ENCODE peak calls at places on chromosome 20, in six cellular contexts. One of them, this sample, is unnamed.
A peak's percentile ranks its signal among the peaks of the same experiment; 100 is the strongest.

GRCh38 chr20:47058236-47058635 is 163.6 kb downstream of the EYA2 start:
- DNase-seq in K562: no peak
- DNase-seq in stomach: no peak
- DNase-seq in A549: no peak
- DNase-seq in tibial nerve: no peak
- DNase-seq in ovary: no peak
- DNase-seq in this sample: no peak

GRCh38 chr20:12053348-12053747 is 135.7 kb downstream of the BTBD3 start:
- DNase-seq in K562: no peak
- DNase-seq in stomach: no peak
- DNase-seq in A549: no peak
- DNase-seq in tibial nerve: no peak
- DNase-seq in ovary: no peak
- DNase-seq in this sample: no peak

GRCh38 chr20:63055575-63056235 is 48.9 kb upstream of the BHLHE23 start:
- DNase-seq in K562: no peak
- DNase-seq in stomach: no peak
- DNase-seq in A549: no peak
- DNase-seq in tibial nerve: no peak
- DNase-seq in ovary: no peak
- DNase-seq in this sample: peak; percentile 69

GRCh38 chr20:21156266-21156665 is 30.4 kb downstream of the KIZ start:
- DNase-seq in K562: no peak
- DNase-seq in stomach: no peak
- DNase-seq in A549: no peak
- DNase-seq in tibial nerve: no peak
- DNase-seq in ovary: no peak
- DNase-seq in this sample: no peak

GRCh38 chr20:16771204-16771603 is 23.0 kb downstream of the OTOR start:
- DNase-seq in K562: no peak
- DNase-seq in stomach: no peak
- DNase-seq in A549: no peak
- DNase-seq in tibial nerve: no peak
- DNase-seq in ovary: no peak
- DNase-seq in this sample: no peak

GRCh38 chr20:46307139-46307998 is 929 bp downstream of the CDH22 start:
- DNase-seq in K562: peak; percentile 88
- DNase-seq in stomach: peak; percentile 52
- DNase-seq in A549: peak; percentile 87
- DNase-seq in tibial nerve: no peak
- DNase-seq in ovary: no peak
- DNase-seq in this sample: no peak

GRCh38 chr20:19451591-19452295 is 239.3 kb downstream of the SLC24A3 start:
- DNase-seq in K562: no peak
- DNase-seq in stomach: no peak
- DNase-seq in A549: no peak
- DNase-seq in tibial nerve: no peak
- DNase-seq in ovary: no peak
- DNase-seq in this sample: no peak

GRCh38 chr20:50713677-50714101 is 17.7 kb upstream of the PARD6B start:
- DNase-seq in K562: peak; percentile 56
- DNase-seq in stomach: peak; percentile 60
- DNase-seq in A549: no peak
- DNase-seq in tibial nerve: no peak
- DNase-seq in ovary: peak; percentile 51
- DNase-seq in this sample: no peak

GRCh38 chr20:47318596-47319516 is 37.6 kb downstream of the ZMYND8 start:
- DNase-seq in K562: peak; percentile 68
- DNase-seq in stomach: peak; percentile 85
- DNase-seq in A549: peak; percentile 49
- DNase-seq in tibial nerve: peak; percentile 73
- DNase-seq in ovary: peak; percentile 83
- DNase-seq in this sample: peak; percentile 92

GRCh38 chr20:62355527-62356142 is 11.5 kb downstream of the LAMA5 start:
- DNase-seq in K562: no peak
- DNase-seq in stomach: no peak
- DNase-seq in A549: no peak
- DNase-seq in tibial nerve: no peak
- DNase-seq in ovary: no peak
- DNase-seq in this sample: no peak

DNA sequence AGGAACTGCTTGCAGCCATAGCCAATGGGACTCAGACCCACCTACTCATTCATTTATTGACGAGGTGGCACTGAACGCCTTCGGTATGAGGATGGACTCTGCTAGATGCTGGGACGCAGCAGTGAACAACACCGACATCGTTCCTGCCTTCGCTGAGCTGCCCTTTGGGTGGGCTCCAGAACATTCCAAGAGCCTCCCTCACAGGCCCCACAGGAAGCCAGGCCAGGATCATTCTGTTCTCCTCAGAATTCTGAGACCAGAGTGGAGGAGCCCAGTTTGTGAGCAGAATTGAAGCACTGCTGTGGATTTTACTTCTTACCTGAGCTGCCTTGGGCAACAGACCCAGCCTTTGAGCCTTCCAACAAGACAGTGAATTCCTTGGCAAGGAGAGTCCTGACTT is 82.1 kb downstream of the KCNB1 start:
- DNase-seq in K562: no peak
- DNase-seq in stomach: no peak
- DNase-seq in A549: no peak
- DNase-seq in tibial nerve: peak; percentile 56
- DNase-seq in ovary: peak; percentile 58
- DNase-seq in this sample: no peak
- TF ChIP-seq EP300 in K562: no peak
- TF ChIP-seq EP300 in stomach: peak; percentile 41
- TF ChIP-seq EP300 in A549: no peak
- TF ChIP-seq EP300 in tibial nerve: no peak
- TF ChIP-seq EP300 in ovary: no peak
- TF ChIP-seq EP300 in this sample: peak; percentile 50

GRCh38 chr20:29326376-29327070 is 1930.9 kb upstream of the DEFB115 start:
- DNase-seq in K562: no peak
- DNase-seq in stomach: no peak
- DNase-seq in A549: no peak
- DNase-seq in tibial nerve: no peak
- DNase-seq in ovary: no peak
- DNase-seq in this sample: peak; percentile 87
- H3K9me3 ChIP-seq in K562: no peaks in the 10 kb centered on the region
- H3K9me3 ChIP-seq in stomach: peaks cover 13% of the 10 kb centered on the region
- H3K9me3 ChIP-seq in A549: no peaks in the 10 kb centered on the region
- H3K9me3 ChIP-seq in tibial nerve: no peaks in the 10 kb centered on the region
- H3K9me3 ChIP-seq in ovary: no peaks in the 10 kb centered on the region
- H3K9me3 ChIP-seq in this sample: peaks cover 9% of the 10 kb centered on the region

GRCh38 chr20:57748601-57749130 is 38.9 kb upstream of the PMEPA1 start:
- DNase-seq in K562: no peak
- DNase-seq in stomach: peak; percentile 55
- DNase-seq in A549: peak; percentile 96
- DNase-seq in tibial nerve: peak; percentile 65
- DNase-seq in ovary: peak; percentile 55
- DNase-seq in this sample: peak; percentile 80
- TF ChIP-seq EP300 in K562: no peak
- TF ChIP-seq EP300 in stomach: no peak
- TF ChIP-seq EP300 in A549: peak; percentile 85
- TF ChIP-seq EP300 in tibial nerve: no peak
- TF ChIP-seq EP300 in ovary: no peak
- TF ChIP-seq EP300 in this sample: no peak

GRCh38 chr20:55792049-55792448 is 213.3 kb downstream of the CBLN4 start:
- DNase-seq in K562: no peak
- DNase-seq in stomach: no peak
- DNase-seq in A549: no peak
- DNase-seq in tibial nerve: no peak
- DNase-seq in ovary: no peak
- DNase-seq in this sample: no peak
- H3K9me3 ChIP-seq in K562: no peaks in the 10 kb centered on the region
- H3K9me3 ChIP-seq in stomach: no peaks in the 10 kb centered on the region
- H3K9me3 ChIP-seq in A549: no peaks in the 10 kb centered on the region
- H3K9me3 ChIP-seq in tibial nerve: no peaks in the 10 kb centered on the region
- H3K9me3 ChIP-seq in ovary: no peaks in the 10 kb centered on the region
- H3K9me3 ChIP-seq in this sample: no peaks in the 10 kb centered on the region

DNA sequence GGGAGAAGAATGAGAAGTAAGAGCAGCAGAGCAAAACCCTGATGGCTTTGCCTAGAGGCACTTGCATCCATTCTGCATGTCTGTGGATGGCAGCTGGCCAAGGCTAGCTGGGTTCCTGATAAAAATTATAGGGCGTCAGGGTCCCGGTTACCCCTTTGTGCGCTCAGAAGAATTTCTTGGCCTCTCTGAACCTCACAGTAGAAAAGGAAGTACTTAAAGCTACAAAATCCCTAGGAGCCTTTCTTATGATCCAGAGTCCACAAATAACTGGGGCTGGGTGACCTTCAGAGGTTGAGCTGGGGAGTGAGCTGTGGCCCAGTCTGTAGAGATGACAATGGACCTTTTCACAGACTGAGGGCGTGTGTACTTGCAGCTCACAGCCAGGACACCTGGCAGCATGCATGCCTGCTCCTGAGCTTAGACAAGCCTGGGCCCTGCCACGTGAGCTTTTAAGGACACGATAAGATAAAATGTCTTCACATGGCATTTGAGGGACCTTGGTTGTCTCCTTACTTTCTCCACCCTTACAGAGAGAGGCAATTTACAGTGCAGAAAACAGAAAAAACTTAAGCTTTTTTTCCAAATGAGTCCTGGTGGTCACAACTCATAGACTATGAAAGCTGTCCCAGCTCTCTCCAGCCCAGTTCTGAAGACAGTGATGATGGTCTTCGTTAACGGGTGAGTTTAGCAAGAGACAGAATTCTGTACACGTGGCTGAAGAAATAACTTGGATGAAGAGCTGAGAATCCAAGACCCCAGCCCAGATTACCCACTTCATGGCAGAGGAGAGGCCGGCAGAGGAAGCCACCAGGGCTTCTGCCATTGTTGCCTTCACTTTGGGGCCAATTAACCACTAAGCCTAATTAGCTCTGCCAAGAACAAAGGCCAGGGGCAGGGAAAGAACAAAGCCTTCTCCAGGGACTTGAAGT is 50.3 kb downstream of the FOXA2 start:
- DNase-seq in K562: no peak
- DNase-seq in stomach: peak; percentile 56
- DNase-seq in A549: no peak
- DNase-seq in tibial nerve: no peak
- DNase-seq in ovary: no peak
- DNase-seq in this sample: no peak
- TF ChIP-seq EP300 in K562: no peak
- TF ChIP-seq EP300 in stomach: no peak
- TF ChIP-seq EP300 in A549: no peak
- TF ChIP-seq EP300 in tibial nerve: no peak
- TF ChIP-seq EP300 in ovary: no peak
- TF ChIP-seq EP300 in this sample: no peak

GRCh38 chr20:64026-64603 is 23.4 kb upstream of the DEFB125 start:
- DNase-seq in K562: no peak
- DNase-seq in stomach: no peak
- DNase-seq in A549: no peak
- DNase-seq in tibial nerve: no peak
- DNase-seq in ovary: no peak
- DNase-seq in this sample: no peak
- H3K9me3 ChIP-seq in K562: no peaks in the 10 kb centered on the region
- H3K9me3 ChIP-seq in stomach: peaks cover 30% of the 10 kb centered on the region
- H3K9me3 ChIP-seq in A549: peaks cover 26% of the 10 kb centered on the region
- H3K9me3 ChIP-seq in tibial nerve: no peaks in the 10 kb centered on the region
- H3K9me3 ChIP-seq in ovary: peaks cover 10% of the 10 kb centered on the region
- H3K9me3 ChIP-seq in this sample: peaks cover 4% of the 10 kb centered on the region

GRCh38 chr20:3168079-3168828 is 5.1 kb downstream of the LZTS3 start:
- DNase-seq in K562: no peak
- DNase-seq in stomach: peak; percentile 78
- DNase-seq in A549: no peak
- DNase-seq in tibial nerve: no peak
- DNase-seq in ovary: no peak
- DNase-seq in this sample: no peak
- TF ChIP-seq EP300 in K562: no peak
- TF ChIP-seq EP300 in stomach: no peak
- TF ChIP-seq EP300 in A549: no peak
- TF ChIP-seq EP300 in tibial nerve: no peak
- TF ChIP-seq EP300 in ovary: no peak
- TF ChIP-seq EP300 in this sample: no peak

DNA sequence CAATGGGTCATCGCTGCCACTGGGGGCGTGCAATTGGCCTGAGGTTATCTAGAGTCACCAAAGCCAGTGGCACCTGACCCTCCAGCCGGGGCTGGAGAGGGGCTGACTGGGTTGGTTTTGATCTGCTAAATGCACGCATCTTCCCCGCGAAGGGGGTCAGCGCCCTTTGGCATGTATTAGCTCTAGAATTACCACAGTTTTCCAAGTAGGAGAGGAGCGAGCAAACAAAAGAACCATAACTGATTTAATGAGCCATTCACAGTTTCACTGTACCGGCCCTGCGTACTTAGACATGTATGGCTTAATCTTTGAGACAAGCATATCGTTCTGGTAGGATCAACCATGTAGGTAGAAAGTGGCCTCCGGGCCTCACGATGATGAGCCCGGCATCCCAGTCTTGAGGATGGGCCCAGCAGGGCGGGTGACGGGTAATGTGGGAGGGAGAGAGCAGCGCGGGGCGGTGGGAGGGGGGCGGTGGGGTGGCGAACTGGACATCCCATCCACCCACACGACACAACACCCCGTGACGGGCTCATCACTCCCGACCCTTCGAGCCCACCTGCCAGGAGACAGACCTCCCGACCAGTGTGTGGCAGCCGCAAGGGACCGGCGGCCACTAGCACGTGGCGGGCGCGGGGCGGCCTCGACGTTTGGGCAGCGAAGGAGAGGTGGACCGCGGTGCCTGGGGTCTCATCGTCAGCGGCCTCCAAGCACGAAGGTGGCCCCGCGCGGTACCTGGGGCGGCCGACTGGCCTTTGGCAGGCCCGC is 1957.5 kb upstream of the DEFB115 start:
- DNase-seq in K562: no peak
- DNase-seq in stomach: no peak
- DNase-seq in A549: no peak
- DNase-seq in tibial nerve: no peak
- DNase-seq in ovary: no peak
- DNase-seq in this sample: no peak
- H3K9me3 ChIP-seq in K562: no peaks in the 10 kb centered on the region
- H3K9me3 ChIP-seq in stomach: peaks cover 87% of the 10 kb centered on the region
- H3K9me3 ChIP-seq in A549: peaks cover 4% of the 10 kb centered on the region
- H3K9me3 ChIP-seq in tibial nerve: no peaks in the 10 kb centered on the region
- H3K9me3 ChIP-seq in ovary: peaks cover 8% of the 10 kb centered on the region
- H3K9me3 ChIP-seq in this sample: peaks cover 22% of the 10 kb centered on the region

DNA sequence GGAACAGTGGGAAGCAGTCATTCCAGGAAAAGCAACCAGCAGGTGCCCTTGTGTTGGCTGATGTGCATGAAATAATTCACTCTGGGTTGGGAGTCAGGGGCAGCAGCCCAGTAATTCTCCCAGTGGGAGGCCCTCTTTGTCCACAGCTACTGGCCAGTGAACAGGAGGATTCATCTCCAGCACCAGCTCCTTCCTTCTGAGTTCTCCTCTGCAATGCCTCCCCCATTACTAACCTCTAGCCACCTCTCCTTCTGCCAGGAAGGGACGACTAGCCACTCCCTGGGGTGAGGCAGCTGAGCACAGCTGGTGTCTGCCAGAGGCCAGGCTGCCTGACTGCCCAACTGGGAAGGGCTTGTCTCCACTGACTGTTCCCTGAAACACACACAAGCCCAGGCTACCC is 12.5 kb upstream of the R3HDML start:
- DNase-seq in K562: no peak
- DNase-seq in stomach: no peak
- DNase-seq in A549: no peak
- DNase-seq in tibial nerve: no peak
- DNase-seq in ovary: no peak
- DNase-seq in this sample: no peak
- TF ChIP-seq EP300 in K562: no peak
- TF ChIP-seq EP300 in stomach: no peak
- TF ChIP-seq EP300 in A549: no peak
- TF ChIP-seq EP300 in tibial nerve: no peak
- TF ChIP-seq EP300 in ovary: no peak
- TF ChIP-seq EP300 in this sample: no peak

GRCh38 chr20:56229821-56230220 is 18.7 kb upstream of the MC3R start:
- DNase-seq in K562: no peak
- DNase-seq in stomach: no peak
- DNase-seq in A549: no peak
- DNase-seq in tibial nerve: no peak
- DNase-seq in ovary: no peak
- DNase-seq in this sample: no peak
- H3K9me3 ChIP-seq in K562: no peaks in the 10 kb centered on the region
- H3K9me3 ChIP-seq in stomach: peaks cover 18% of the 10 kb centered on the region
- H3K9me3 ChIP-seq in A549: peaks cover 6% of the 10 kb centered on the region
- H3K9me3 ChIP-seq in tibial nerve: no peaks in the 10 kb centered on the region
- H3K9me3 ChIP-seq in ovary: no peaks in the 10 kb centered on the region
- H3K9me3 ChIP-seq in this sample: peaks cover 6% of the 10 kb centered on the region

This sample was measured in suprapubic skin.